ENCODE peak calls at places on chromosome 22, in ten cellular contexts. One of them, this sample, is unnamed.

GRCh38 chr22:30922151-30922611 is 46.4 kb downstream of the MORC2 start:
- DNase-seq in stimulated activated CD8-positive, alpha-beta memory T cell treated with anti-CD3 and anti-CD28 coated beads, Interleukin-4, amount 100 ng/mL, for 4 hours: peak
- DNase-seq in fibroblast of the conjunctiva: peak
- DNase-seq in AML-193: no peak
- DNase-seq in left ventricle myocardium inferior: peak
- DNase-seq in EL: peak
- DNase-seq in GM19239: peak
- DNase-seq in lower lobe of right lung: peak
- DNase-seq in M059J: no peak
- DNase-seq in A673: peak
- DNase-seq in this sample: peak

GRCh38 chr22:27317961-27318360 is 483.6 kb downstream of the MN1 start:
- DNase-seq in M059J: peak
- DNase-seq in EL: peak
- DNase-seq in lower lobe of right lung: no peak
- DNase-seq in AML-193: no peak
- DNase-seq in GM19239: no peak
- DNase-seq in fibroblast of the conjunctiva: no peak
- DNase-seq in A673: peak
- DNase-seq in left ventricle myocardium inferior: no peak
- DNase-seq in stimulated activated CD8-positive, alpha-beta memory T cell treated with anti-CD3 and anti-CD28 coated beads, Interleukin-4, amount 100 ng/mL, for 4 hours: no peak
- DNase-seq in this sample: no peak

GRCh38 chr22:22878801-22879674 is 8.6 kb upstream of the IGLL5 start:
- DNase-seq in left ventricle myocardium inferior: no peak
- DNase-seq in A673: no peak
- DNase-seq in lower lobe of right lung: no peak
- DNase-seq in stimulated activated CD8-positive, alpha-beta memory T cell treated with anti-CD3 and anti-CD28 coated beads, Interleukin-4, amount 100 ng/mL, for 4 hours: no peak
- DNase-seq in AML-193: no peak
- DNase-seq in EL: no peak
- DNase-seq in fibroblast of the conjunctiva: no peak
- DNase-seq in GM19239: no peak
- DNase-seq in M059J: no peak
- DNase-seq in this sample: no peak

GRCh38 chr22:26479043-26479791 is 4.4 kb downstream of the HPS4 start:
- DNase-seq in fibroblast of the conjunctiva: no peak
- DNase-seq in left ventricle myocardium inferior: no peak
- DNase-seq in AML-193: peak
- DNase-seq in M059J: no peak
- DNase-seq in lower lobe of right lung: no peak
- DNase-seq in stimulated activated CD8-positive, alpha-beta memory T cell treated with anti-CD3 and anti-CD28 coated beads, Interleukin-4, amount 100 ng/mL, for 4 hours: no peak
- DNase-seq in A673: peak
- DNase-seq in GM19239: no peak
- DNase-seq in EL: no peak
- DNase-seq in this sample: no peak

GRCh38 chr22:35451602-35452001 is 51.7 kb downstream of the MCM5 start:
- DNase-seq in GM19239: no peak
- DNase-seq in lower lobe of right lung: no peak
- DNase-seq in AML-193: no peak
- DNase-seq in left ventricle myocardium inferior: no peak
- DNase-seq in stimulated activated CD8-positive, alpha-beta memory T cell treated with anti-CD3 and anti-CD28 coated beads, Interleukin-4, amount 100 ng/mL, for 4 hours: no peak
- DNase-seq in M059J: no peak
- DNase-seq in fibroblast of the conjunctiva: no peak
- DNase-seq in EL: no peak
- DNase-seq in A673: peak
- DNase-seq in this sample: no peak

GRCh38 chr22:45098056-45098455 is 65.7 kb upstream of the NUP50 start:
- DNase-seq in lower lobe of right lung: no peak
- DNase-seq in A673: no peak
- DNase-seq in AML-193: no peak
- DNase-seq in left ventricle myocardium inferior: no peak
- DNase-seq in stimulated activated CD8-positive, alpha-beta memory T cell treated with anti-CD3 and anti-CD28 coated beads, Interleukin-4, amount 100 ng/mL, for 4 hours: no peak
- DNase-seq in GM19239: no peak
- DNase-seq in EL: no peak
- DNase-seq in M059J: no peak
- DNase-seq in fibroblast of the conjunctiva: no peak
- DNase-seq in this sample: no peak

GRCh38 chr22:43320943-43321900 is 21.9 kb downstream of the SCUBE1 start:
- DNase-seq in fibroblast of the conjunctiva: no peak
- DNase-seq in stimulated activated CD8-positive, alpha-beta memory T cell treated with anti-CD3 and anti-CD28 coated beads, Interleukin-4, amount 100 ng/mL, for 4 hours: no peak
- DNase-seq in lower lobe of right lung: no peak
- DNase-seq in A673: peak
- DNase-seq in left ventricle myocardium inferior: no peak
- DNase-seq in AML-193: no peak
- DNase-seq in EL: no peak
- DNase-seq in M059J: no peak
- DNase-seq in GM19239: no peak
- DNase-seq in this sample: no peak

GRCh38 chr22:18954941-18955571 is 19.0 kb upstream of the PRODH start:
- DNase-seq in lower lobe of right lung: peak
- DNase-seq in left ventricle myocardium inferior: no peak
- DNase-seq in GM19239: no peak
- DNase-seq in A673: no peak
- DNase-seq in EL: no peak
- DNase-seq in M059J: no peak
- DNase-seq in AML-193: no peak
- DNase-seq in fibroblast of the conjunctiva: no peak
- DNase-seq in stimulated activated CD8-positive, alpha-beta memory T cell treated with anti-CD3 and anti-CD28 coated beads, Interleukin-4, amount 100 ng/mL, for 4 hours: no peak
- DNase-seq in this sample: no peak

GRCh38 chr22:49976439-49977175 is 16.0 kb downstream of the PIM3 start:
- DNase-seq in GM19239: no peak
- DNase-seq in EL: no peak
- DNase-seq in left ventricle myocardium inferior: no peak
- DNase-seq in AML-193: no peak
- DNase-seq in stimulated activated CD8-positive, alpha-beta memory T cell treated with anti-CD3 and anti-CD28 coated beads, Interleukin-4, amount 100 ng/mL, for 4 hours: peak
- DNase-seq in lower lobe of right lung: no peak
- DNase-seq in fibroblast of the conjunctiva: no peak
- DNase-seq in A673: peak
- DNase-seq in M059J: peak
- DNase-seq in this sample: peak

GRCh38 chr22:46454910-46455269 is 82.5 kb downstream of the CELSR1 start:
- DNase-seq in AML-193: no peak
- DNase-seq in A673: no peak
- DNase-seq in lower lobe of right lung: no peak
- DNase-seq in GM19239: no peak
- DNase-seq in stimulated activated CD8-positive, alpha-beta memory T cell treated with anti-CD3 and anti-CD28 coated beads, Interleukin-4, amount 100 ng/mL, for 4 hours: no peak
- DNase-seq in M059J: peak
- DNase-seq in left ventricle myocardium inferior: no peak
- DNase-seq in EL: peak
- DNase-seq in fibroblast of the conjunctiva: no peak
- DNase-seq in this sample: peak

GRCh38 chr22:23183107-23183698 is 2.9 kb downstream of the BCR start:
- DNase-seq in lower lobe of right lung: peak
- DNase-seq in AML-193: peak
- DNase-seq in M059J: peak
- DNase-seq in left ventricle myocardium inferior: peak
- DNase-seq in fibroblast of the conjunctiva: peak
- DNase-seq in stimulated activated CD8-positive, alpha-beta memory T cell treated with anti-CD3 and anti-CD28 coated beads, Interleukin-4, amount 100 ng/mL, for 4 hours: no peak
- DNase-seq in GM19239: no peak
- DNase-seq in EL: peak
- DNase-seq in A673: peak
- DNase-seq in this sample: peak

GRCh38 chr22:33520904-33521780 is 399.1 kb downstream of the LARGE1 start:
- DNase-seq in A673: no peak
- DNase-seq in lower lobe of right lung: no peak
- DNase-seq in fibroblast of the conjunctiva: no peak
- DNase-seq in GM19239: no peak
- DNase-seq in M059J: no peak
- DNase-seq in left ventricle myocardium inferior: no peak
- DNase-seq in AML-193: no peak
- DNase-seq in EL: no peak
- DNase-seq in stimulated activated CD8-positive, alpha-beta memory T cell treated with anti-CD3 and anti-CD28 coated beads, Interleukin-4, amount 100 ng/mL, for 4 hours: no peak
- DNase-seq in this sample: no peak

GRCh38 chr22:44567846-44568493 is 69.9 kb upstream of the RTL6 start:
- DNase-seq in AML-193: peak
- DNase-seq in GM19239: no peak
- DNase-seq in left ventricle myocardium inferior: no peak
- DNase-seq in EL: peak
- DNase-seq in lower lobe of right lung: peak
- DNase-seq in M059J: peak
- DNase-seq in fibroblast of the conjunctiva: peak
- DNase-seq in A673: peak
- DNase-seq in stimulated activated CD8-positive, alpha-beta memory T cell treated with anti-CD3 and anti-CD28 coated beads, Interleukin-4, amount 100 ng/mL, for 4 hours: no peak
- DNase-seq in this sample: peak

GRCh38 chr22:22981670-22982571 is 88.4 kb upstream of the GNAZ start:
- DNase-seq in stimulated activated CD8-positive, alpha-beta memory T cell treated with anti-CD3 and anti-CD28 coated beads, Interleukin-4, amount 100 ng/mL, for 4 hours: no peak
- DNase-seq in GM19239: no peak
- DNase-seq in lower lobe of right lung: no peak
- DNase-seq in AML-193: no peak
- DNase-seq in EL: no peak
- DNase-seq in fibroblast of the conjunctiva: no peak
- DNase-seq in left ventricle myocardium inferior: no peak
- DNase-seq in A673: no peak
- DNase-seq in M059J: no peak
- DNase-seq in this sample: no peak

GRCh38 chr22:42174062-42174461 is 43.5 kb upstream of the CYP2D6 start:
- DNase-seq in EL: peak
- DNase-seq in fibroblast of the conjunctiva: no peak
- DNase-seq in M059J: no peak
- DNase-seq in GM19239: no peak
- DNase-seq in lower lobe of right lung: no peak
- DNase-seq in A673: no peak
- DNase-seq in stimulated activated CD8-positive, alpha-beta memory T cell treated with anti-CD3 and anti-CD28 coated beads, Interleukin-4, amount 100 ng/mL, for 4 hours: no peak
- DNase-seq in left ventricle myocardium inferior: no peak
- DNase-seq in AML-193: no peak
- DNase-seq in this sample: no peak

GRCh38 chr22:43561421-43562178 is 149.8 kb downstream of the MPPED1 start:
- DNase-seq in left ventricle myocardium inferior: no peak
- DNase-seq in lower lobe of right lung: no peak
- DNase-seq in A673: no peak
- DNase-seq in stimulated activated CD8-positive, alpha-beta memory T cell treated with anti-CD3 and anti-CD28 coated beads, Interleukin-4, amount 100 ng/mL, for 4 hours: no peak
- DNase-seq in M059J: no peak
- DNase-seq in fibroblast of the conjunctiva: no peak
- DNase-seq in GM19239: no peak
- DNase-seq in AML-193: no peak
- DNase-seq in EL: no peak
- DNase-seq in this sample: no peak

GRCh38 chr22:33542153-33542552 is 378.1 kb downstream of the LARGE1 start:
- DNase-seq in fibroblast of the conjunctiva: no peak
- DNase-seq in A673: no peak
- DNase-seq in M059J: no peak
- DNase-seq in lower lobe of right lung: no peak
- DNase-seq in EL: no peak
- DNase-seq in GM19239: no peak
- DNase-seq in left ventricle myocardium inferior: no peak
- DNase-seq in stimulated activated CD8-positive, alpha-beta memory T cell treated with anti-CD3 and anti-CD28 coated beads, Interleukin-4, amount 100 ng/mL, for 4 hours: no peak
- DNase-seq in AML-193: no peak
- DNase-seq in this sample: no peak

GRCh38 chr22:49735411-49736311 is 92.0 kb downstream of the BRD1 start:
- DNase-seq in EL: no peak
- DNase-seq in AML-193: no peak
- DNase-seq in M059J: no peak
- DNase-seq in fibroblast of the conjunctiva: no peak
- DNase-seq in lower lobe of right lung: no peak
- DNase-seq in A673: peak
- DNase-seq in left ventricle myocardium inferior: no peak
- DNase-seq in GM19239: no peak
- DNase-seq in stimulated activated CD8-positive, alpha-beta memory T cell treated with anti-CD3 and anti-CD28 coated beads, Interleukin-4, amount 100 ng/mL, for 4 hours: no peak
- DNase-seq in this sample: peak

GRCh38 chr22:41654322-41654721 is 33.2 kb downstream of the XRCC6 start:
- DNase-seq in stimulated activated CD8-positive, alpha-beta memory T cell treated with anti-CD3 and anti-CD28 coated beads, Interleukin-4, amount 100 ng/mL, for 4 hours: no peak
- DNase-seq in fibroblast of the conjunctiva: no peak
- DNase-seq in AML-193: no peak
- DNase-seq in left ventricle myocardium inferior: no peak
- DNase-seq in EL: no peak
- DNase-seq in M059J: no peak
- DNase-seq in lower lobe of right lung: no peak
- DNase-seq in GM19239: no peak
- DNase-seq in A673: no peak
- DNase-seq in this sample: no peak

GRCh38 chr22:17919276-17920144 is 104.9 kb downstream of the MICAL3 start:
- DNase-seq in M059J: no peak
- DNase-seq in stimulated activated CD8-positive, alpha-beta memory T cell treated with anti-CD3 and anti-CD28 coated beads, Interleukin-4, amount 100 ng/mL, for 4 hours: no peak
- DNase-seq in AML-193: no peak
- DNase-seq in EL: no peak
- DNase-seq in GM19239: no peak
- DNase-seq in left ventricle myocardium inferior: peak
- DNase-seq in fibroblast of the conjunctiva: no peak
- DNase-seq in lower lobe of right lung: no peak
- DNase-seq in A673: no peak
- DNase-seq in this sample: no peak

GRCh38 chr22:39041908-39042307 is 1.2 kb downstream of the APOBEC3F start:
- DNase-seq in lower lobe of right lung: no peak
- DNase-seq in AML-193: no peak
- DNase-seq in EL: no peak
- DNase-seq in fibroblast of the conjunctiva: no peak
- DNase-seq in stimulated activated CD8-positive, alpha-beta memory T cell treated with anti-CD3 and anti-CD28 coated beads, Interleukin-4, amount 100 ng/mL, for 4 hours: no peak
- DNase-seq in GM19239: no peak
- DNase-seq in A673: no peak
- DNase-seq in left ventricle myocardium inferior: no peak
- DNase-seq in M059J: no peak
- DNase-seq in this sample: no peak

GRCh38 chr22:28772633-28773460 is at the start of gene CCDC117:
- DNase-seq in stimulated activated CD8-positive, alpha-beta memory T cell treated with anti-CD3 and anti-CD28 coated beads, Interleukin-4, amount 100 ng/mL, for 4 hours: peak
- DNase-seq in M059J: peak
- DNase-seq in EL: peak
- DNase-seq in lower lobe of right lung: peak
- DNase-seq in left ventricle myocardium inferior: peak
- DNase-seq in A673: peak
- DNase-seq in fibroblast of the conjunctiva: peak
- DNase-seq in AML-193: peak
- DNase-seq in GM19239: peak
- DNase-seq in this sample: peak

GRCh38 chr22:45629469-45630089 is 42.1 kb upstream of the ATXN10 start:
- DNase-seq in stimulated activated CD8-positive, alpha-beta memory T cell treated with anti-CD3 and anti-CD28 coated beads, Interleukin-4, amount 100 ng/mL, for 4 hours: no peak
- DNase-seq in M059J: no peak
- DNase-seq in A673: no peak
- DNase-seq in EL: no peak
- DNase-seq in lower lobe of right lung: peak
- DNase-seq in fibroblast of the conjunctiva: no peak
- DNase-seq in left ventricle myocardium inferior: no peak
- DNase-seq in GM19239: no peak
- DNase-seq in AML-193: no peak
- DNase-seq in this sample: no peak

GRCh38 chr22:42787357-42787736 is 66.7 kb upstream of the A4GALT start:
- DNase-seq in EL: no peak
- DNase-seq in GM19239: no peak
- DNase-seq in left ventricle myocardium inferior: no peak
- DNase-seq in stimulated activated CD8-positive, alpha-beta memory T cell treated with anti-CD3 and anti-CD28 coated beads, Interleukin-4, amount 100 ng/mL, for 4 hours: no peak
- DNase-seq in lower lobe of right lung: no peak
- DNase-seq in AML-193: no peak
- DNase-seq in M059J: no peak
- DNase-seq in fibroblast of the conjunctiva: no peak
- DNase-seq in A673: no peak
- DNase-seq in this sample: no peak

GRCh38 chr22:45582955-45583320 is 80.3 kb downstream of the FBLN1 start:
- DNase-seq in left ventricle myocardium inferior: no peak
- DNase-seq in EL: no peak
- DNase-seq in lower lobe of right lung: peak
- DNase-seq in stimulated activated CD8-positive, alpha-beta memory T cell treated with anti-CD3 and anti-CD28 coated beads, Interleukin-4, amount 100 ng/mL, for 4 hours: no peak
- DNase-seq in GM19239: no peak
- DNase-seq in M059J: no peak
- DNase-seq in AML-193: no peak
- DNase-seq in A673: no peak
- DNase-seq in fibroblast of the conjunctiva: no peak
- DNase-seq in this sample: no peak

GRCh38 chr22:40982482-40983385 is 31.6 kb downstream of the RBX1 start:
- DNase-seq in AML-193: no peak
- DNase-seq in fibroblast of the conjunctiva: no peak
- DNase-seq in EL: no peak
- DNase-seq in GM19239: no peak
- DNase-seq in M059J: no peak
- DNase-seq in A673: no peak
- DNase-seq in stimulated activated CD8-positive, alpha-beta memory T cell treated with anti-CD3 and anti-CD28 coated beads, Interleukin-4, amount 100 ng/mL, for 4 hours: no peak
- DNase-seq in left ventricle myocardium inferior: no peak
- DNase-seq in lower lobe of right lung: no peak
- DNase-seq in this sample: no peak

GRCh38 chr22:46604306-46604690 is 15.9 kb upstream of the GRAMD4 start:
- DNase-seq in left ventricle myocardium inferior: no peak
- DNase-seq in A673: peak
- DNase-seq in fibroblast of the conjunctiva: no peak
- DNase-seq in lower lobe of right lung: peak
- DNase-seq in GM19239: no peak
- DNase-seq in stimulated activated CD8-positive, alpha-beta memory T cell treated with anti-CD3 and anti-CD28 coated beads, Interleukin-4, amount 100 ng/mL, for 4 hours: no peak
- DNase-seq in AML-193: peak
- DNase-seq in M059J: no peak
- DNase-seq in EL: peak
- DNase-seq in this sample: no peak

GRCh38 chr22:23970816-23971482 is 3.3 kb downstream of the DDT start:
- DNase-seq in GM19239: no peak
- DNase-seq in A673: no peak
- DNase-seq in lower lobe of right lung: no peak
- DNase-seq in left ventricle myocardium inferior: no peak
- DNase-seq in stimulated activated CD8-positive, alpha-beta memory T cell treated with anti-CD3 and anti-CD28 coated beads, Interleukin-4, amount 100 ng/mL, for 4 hours: no peak
- DNase-seq in AML-193: no peak
- DNase-seq in EL: no peak
- DNase-seq in fibroblast of the conjunctiva: no peak
- DNase-seq in M059J: no peak
- DNase-seq in this sample: no peak